ENCODE peak calls at places on chromosomes 12 and 14, in ten cellular contexts. S is skeletal muscle cell; H is neural progenitor cell; P is cardiac muscle cell; V is mesothelial cell of epicardium; Q is fibroblast of mammary gland; U is activated CD8-positive, alpha-beta memory T cell treated with anti-CD3 and anti-CD28 coated beads, Interleukin-2, amount 10 ng/mL, durations not matched to agents 7 days and 5 days; W is NCI-H1092 treated with DMSO at 0.1 percent for 48 hours; T is globus pallidus; K is NCI-H510A treated with DMSO at 0.1 percent for 48 hours. O is an unnamed sample.

GRCh38 chr12:5882511-5883185 is 62.4 kb downstream of the ANO2 start:
- DNase-seq in P (no peak), T (no peak), Q (no peak), W (no peak), V (no peak), K (no peak), H (no peak), S (no peak), U (no peak), O (no peak)

GRCh38 chr14:64510825-64511679 is 6.5 kb downstream of the ZBTB1 start:
- DNase-seq in W (peak; percentile 80), H (peak; percentile 80), K (peak; percentile 83), P (peak; percentile 81), U (peak; percentile 79), T (peak; percentile 77), V (no peak), Q (peak; percentile 76), S (no peak), O (peak; percentile 78)

GRCh38 chr14:59306775-59307174 is 118.3 kb downstream of the DAAM1 start:
- DNase-seq in T (no peak), K (no peak), W (no peak), S (peak; percentile 61), V (no peak), H (no peak), P (no peak), U (no peak), Q (peak; percentile 66), O (no peak)

GRCh38 chr12:97561321-97562230 is 99.0 kb downstream of the RMST start:
- DNase-seq in P (no peak), H (no peak), S (no peak), K (peak; percentile 53), V (no peak), W (no peak), Q (no peak), U (no peak), T (no peak), O (no peak)

GRCh38 chr14:65208548-65208947 is 106.2 kb upstream of the MAX start:
- DNase-seq in H (no peak), K (no peak), S (no peak), V (no peak), U (no peak), W (no peak), T (no peak), P (no peak), Q (no peak), O (no peak)

GRCh38 chr12:5034605-5035004 is 9.1 kb upstream of the KCNA5 start:
- DNase-seq in U (no peak), W (no peak), T (no peak), P (no peak), S (no peak), Q (no peak), V (no peak), H (no peak), K (no peak), O (no peak)

GRCh38 chr12:98002887-98003493 is 512.4 kb upstream of the TMPO start:
- DNase-seq in P (peak; percentile 41), U (peak; percentile 46), V (no peak), S (no peak), K (peak; percentile 9), T (peak; percentile 9), H (peak; percentile 77), W (peak; percentile 73), Q (peak; percentile 60), O (peak; percentile 47)

GRCh38 chr12:34607520-34608195 is 585.4 kb downstream of the ALG10 start:
- DNase-seq in Q (no peak), H (no peak), W (no peak), T (no peak), P (no peak), K (no peak), U (no peak), S (no peak), V (no peak), O (no peak)

O was measured in activated CD8-positive, alpha-beta T cell treated with anti-CD3 and anti-CD28 coated beads, Interleukin-2, amount 10 ng/mL, durations not matched to agents 7 days and 5 days.